ENCODE peak calls at places on chromosomes 2 and 18, in six cellular contexts. Z is K562, A is HCT116, Q is H1, U is SK-N-SH, Y is HepG2. P is an unnamed sample.

GRCh38 chr2:67322361-67323001 is 74.7 kb upstream of the ETAA1 start:
- DNase-seq in A (peak), U (peak), Z (no peak), Y (peak), Q (no peak), P (peak)

GRCh38 chr2:240925576-240926515 is 19.7 kb downstream of the CROCC2 start:
- DNase-seq in U (peak), Z (no peak), Q (no peak), Y (no peak), A (no peak), P (no peak)

GRCh38 chr18:51890762-51891161 is 449.2 kb upstream of the DCC start:
- DNase-seq in A (no peak), Z (no peak), Q (no peak), U (no peak), Y (no peak), P (no peak)

GRCh38 chr2:73185965-73186364 is 16.4 kb upstream of the NOTO start:
- DNase-seq in U (no peak), A (no peak), Y (no peak), Z (no peak), Q (no peak), P (no peak)

GRCh38 chr2:72927066-72927465 is 9.7 kb downstream of the EMX1 start:
- DNase-seq in Q (no peak), U (no peak), Y (no peak), A (no peak), Z (no peak), P (no peak)

GRCh38 chr2:12006841-12007240 is 260.4 kb downstream of the LPIN1 start:
- DNase-seq in Q (peak), U (no peak), Z (no peak), A (no peak), Y (no peak), P (peak)

GRCh38 chr2:70777450-70777849 is 9.4 kb upstream of the ADD2 start:
- DNase-seq in Y (no peak), Q (no peak), A (no peak), U (no peak), Z (no peak), P (no peak)

GRCh38 chr2:130972410-130972809 is 120.8 kb downstream of the FAM168B start:
- DNase-seq in U (no peak), Y (no peak), A (peak), Z (no peak), Q (no peak), P (no peak)

GRCh38 chr18:44793186-44793585 is 112.5 kb downstream of the SETBP1 start:
- DNase-seq in U (no peak), Y (no peak), Q (no peak), Z (no peak), A (no peak), P (no peak)

GRCh38 chr2:57450170-57450569 is 596.4 kb upstream of the VRK2 start:
- DNase-seq in Z (no peak), Y (no peak), Q (no peak), U (no peak), A (no peak), P (no peak)

GRCh38 chr2:104078431-104079157 is 775.3 kb upstream of the POU3F3 start:
- DNase-seq in A (no peak), Y (no peak), U (no peak), Z (no peak), Q (no peak), P (peak)

GRCh38 chr2:200585730-200586643 is at the start of gene AOX1:
- DNase-seq in Y (peak), U (peak), Z (no peak), A (no peak), Q (peak), P (peak)

GRCh38 chr2:160087854-160088745 is 25.7 kb upstream of the PLA2R1 start:
- DNase-seq in Z (peak), A (no peak), Q (no peak), U (no peak), Y (peak), P (peak)

GRCh38 chr2:77018219-77018618 is 504.0 kb downstream of the LRRTM4 start:
- DNase-seq in Y (peak), A (no peak), Z (no peak), U (no peak), Q (no peak), P (peak)

GRCh38 chr2:159091381-159091780 is 122.9 kb downstream of the TANC1 start:
- DNase-seq in U (no peak), Z (no peak), A (no peak), Q (no peak), Y (no peak), P (no peak)

GRCh38 chr2:20609349-20609994 is 41.4 kb downstream of the HS1BP3 start:
- DNase-seq in Z (no peak), A (no peak), Q (no peak), U (no peak), Y (peak), P (no peak)

GRCh38 chr2:20612835-20613341 is 38.0 kb downstream of the HS1BP3 start:
- DNase-seq in Z (no peak), U (no peak), A (no peak), Y (no peak), Q (no peak), P (no peak)

GRCh38 chr2:20609995-20610357 is 40.9 kb downstream of the HS1BP3 start:
- DNase-seq in Y (peak), A (no peak), Q (no peak), U (no peak), Z (no peak), P (no peak)

GRCh38 chr2:20611844-20612356 is 39.0 kb downstream of the HS1BP3 start:
- DNase-seq in Z (no peak), U (no peak), A (no peak), Q (no peak), Y (no peak), P (no peak)

DNA sequence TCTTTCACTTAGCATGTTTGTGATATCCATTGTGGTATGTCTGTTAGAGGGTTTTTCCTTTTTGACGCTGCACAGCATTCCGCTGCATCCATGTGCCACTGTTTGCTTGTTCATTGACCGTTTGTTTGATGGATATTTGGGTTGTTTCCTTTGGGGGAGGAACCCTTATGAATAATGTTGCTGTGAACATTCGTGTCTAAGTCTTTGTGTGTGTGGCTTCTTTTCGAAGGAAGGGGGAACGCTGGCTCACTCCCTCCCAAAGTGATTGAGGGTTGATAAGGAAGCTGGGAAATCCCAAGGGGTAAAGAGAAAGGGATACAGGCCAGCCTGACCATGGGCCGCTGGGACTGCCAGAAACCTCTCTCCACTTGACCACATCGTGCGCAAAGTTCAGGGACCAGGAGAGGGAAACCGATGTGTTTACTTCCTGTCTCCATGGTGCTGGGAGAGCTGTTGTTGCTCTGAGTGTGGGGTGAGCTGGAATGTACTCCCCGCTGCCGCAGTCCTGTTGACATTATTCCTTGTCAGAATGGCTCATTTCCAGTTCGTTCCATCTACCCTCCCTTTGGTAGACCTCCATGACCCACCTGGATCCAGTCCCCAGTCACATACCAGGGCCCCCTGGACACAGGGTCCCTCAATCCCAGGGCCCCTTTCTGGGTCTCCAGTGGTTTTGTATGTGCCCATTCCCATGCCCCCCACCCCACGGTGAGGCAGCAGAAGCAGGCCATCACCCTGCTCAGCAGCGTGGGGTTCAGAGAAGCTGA is 39.6 kb downstream of the HS1BP3 start:
- DNase-seq in Z (peak), Q (no peak), A (no peak), Y (peak), U (no peak), P (peak)
- TF ChIP-seq POLR2AphosphoS5 in Z (no peak), Q (no peak), A (no peak), Y (peak), U (no peak), P (no peak)

GRCh38 chr2:98637401-98638144 is 29.2 kb downstream of the UNC50 start:
- DNase-seq in Q (no peak), U (no peak), Z (no peak), Y (no peak), A (no peak), P (no peak)

GRCh38 chr2:98632351-98632750 is 24.0 kb downstream of the UNC50 start:
- DNase-seq in Z (no peak), Y (no peak), Q (no peak), U (no peak), A (no peak), P (no peak)

DNA sequence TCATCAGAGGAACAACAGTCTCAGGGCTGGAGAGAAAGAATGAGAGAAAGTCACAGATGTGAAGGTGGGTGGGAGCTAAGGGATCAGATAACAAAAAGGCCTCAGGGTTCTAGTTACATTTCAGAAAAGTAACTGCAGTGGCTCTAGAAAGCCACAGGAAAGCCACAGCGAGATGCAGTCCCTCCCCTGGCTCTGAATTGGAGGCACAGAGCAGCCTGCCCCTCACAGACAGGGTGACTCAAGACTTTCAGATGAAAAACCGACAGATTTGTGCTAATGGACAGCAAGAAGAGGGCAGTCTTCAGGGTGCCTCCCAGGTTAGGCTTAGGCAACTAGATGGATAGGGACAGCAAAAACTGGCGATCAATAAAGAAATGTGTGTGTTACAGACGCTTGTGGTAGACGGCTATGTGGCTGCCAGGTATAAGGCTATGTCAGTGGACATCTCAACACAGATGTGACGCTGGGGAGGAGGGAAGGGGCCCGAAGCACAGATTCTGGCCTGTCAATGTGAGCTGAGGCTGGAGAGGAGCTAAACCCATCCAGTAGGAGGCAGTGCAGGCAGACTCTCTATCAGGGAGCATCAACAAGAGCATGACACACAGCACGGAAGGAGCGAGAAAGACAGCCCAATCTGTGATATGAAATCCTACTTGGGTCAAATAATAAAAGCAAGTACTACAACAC is 26.2 kb downstream of the UNC50 start:
- DNase-seq in U (peak), Y (peak), Z (peak), A (peak), Q (peak), P (peak)
- H3K4me2 ChIP-seq in U (no peak), Y (no peak), Z (no peak), A (no peak), Q (no peak), P (no peak)

GRCh38 chr2:27955762-27956161 is 65.2 kb downstream of the BABAM2 start:
- DNase-seq in Y (no peak), Q (no peak), Z (no peak), U (no peak), A (no peak), P (no peak)

GRCh38 chr2:27954261-27954673 is 63.7 kb downstream of the BABAM2 start:
- DNase-seq in Z (no peak), A (no peak), Q (no peak), U (no peak), Y (no peak), P (no peak)

GRCh38 chr2:27956895-27957294 is 66.4 kb downstream of the BABAM2 start:
- DNase-seq in Y (no peak), Q (no peak), U (no peak), A (no peak), Z (no peak), P (no peak)

GRCh38 chr2:27953077-27953476 is 62.5 kb downstream of the BABAM2 start:
- DNase-seq in Z (no peak), U (no peak), Q (no peak), A (no peak), Y (peak), P (no peak)

DNA sequence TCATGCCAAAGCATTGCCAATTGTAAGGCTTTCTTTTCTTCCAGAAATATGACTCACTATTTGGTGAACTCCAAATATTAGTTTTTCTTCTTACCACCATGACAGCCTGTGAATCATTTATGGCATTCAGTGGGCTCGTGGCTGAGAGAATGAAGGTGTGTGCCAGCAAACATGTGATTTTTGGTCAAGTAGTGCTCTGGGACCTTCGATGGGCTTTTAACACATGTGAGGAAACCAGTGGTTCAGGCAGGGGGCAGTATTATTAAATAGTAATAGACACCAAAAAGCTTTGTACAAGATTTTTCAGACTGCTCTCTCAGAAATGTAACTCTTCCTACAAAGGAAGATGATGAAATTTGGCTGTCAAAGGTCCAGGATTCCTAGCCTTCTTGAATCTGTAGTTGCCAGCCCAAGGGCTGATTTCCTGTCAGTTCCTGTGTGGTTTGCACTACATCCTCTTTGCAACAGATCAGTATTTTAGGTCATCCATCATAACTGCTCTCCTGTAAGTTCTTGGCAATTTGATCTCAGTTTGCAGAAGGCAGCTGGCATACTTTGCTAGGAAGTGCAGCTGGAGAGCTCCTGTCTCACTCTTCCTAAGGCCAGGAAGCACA is 64.3 kb downstream of the BABAM2 start:
- DNase-seq in Q (no peak), A (no peak), Y (peak), Z (no peak), U (no peak), P (no peak)
- TF ChIP-seq POLR2AphosphoS5 in Q (no peak), A (no peak), Y (no peak), Z (no peak), U (peak), P (no peak)

GRCh38 chr2:176121377-176122111 is 975 bp upstream of the HOXD9 start:
- DNase-seq in U (peak), A (no peak), Z (no peak), Y (no peak), Q (no peak), P (no peak)

GRCh38 chr2:176120369-176121307 is 1.9 kb upstream of the HOXD9 start:
- DNase-seq in Y (no peak), Q (no peak), U (no peak), Z (no peak), A (no peak), P (no peak)

GRCh38 chr2:176123483-176123843 is 944 bp downstream of the HOXD9 start:
- DNase-seq in A (no peak), U (no peak), Q (no peak), Y (no peak), Z (no peak), P (no peak)

GRCh38 chr2:176122633-176123482 is at the start of gene HOXD9:
- DNase-seq in U (peak), A (no peak), Y (no peak), Z (no peak), Q (no peak), P (no peak)

GRCh38 chr2:176122266-176122632 is 270 bp upstream of the HOXD9 start:
- DNase-seq in A (no peak), Y (no peak), U (peak), Q (no peak), Z (no peak), P (no peak)
- H3K4me2 ChIP-seq in A (no peak), Y (no peak), U (peak), Q (peak), Z (no peak), P (peak)

GRCh38 chr2:231765496-231765929 is 15.6 kb downstream of the PDE6D start:
- DNase-seq in A (no peak), U (no peak), Y (no peak), Q (no peak), Z (no peak), P (no peak)
- TF ChIP-seq POLR2AphosphoS5 in A (no peak), U (no peak), Y (no peak), Q (no peak), Z (no peak), P (no peak)

DNA sequence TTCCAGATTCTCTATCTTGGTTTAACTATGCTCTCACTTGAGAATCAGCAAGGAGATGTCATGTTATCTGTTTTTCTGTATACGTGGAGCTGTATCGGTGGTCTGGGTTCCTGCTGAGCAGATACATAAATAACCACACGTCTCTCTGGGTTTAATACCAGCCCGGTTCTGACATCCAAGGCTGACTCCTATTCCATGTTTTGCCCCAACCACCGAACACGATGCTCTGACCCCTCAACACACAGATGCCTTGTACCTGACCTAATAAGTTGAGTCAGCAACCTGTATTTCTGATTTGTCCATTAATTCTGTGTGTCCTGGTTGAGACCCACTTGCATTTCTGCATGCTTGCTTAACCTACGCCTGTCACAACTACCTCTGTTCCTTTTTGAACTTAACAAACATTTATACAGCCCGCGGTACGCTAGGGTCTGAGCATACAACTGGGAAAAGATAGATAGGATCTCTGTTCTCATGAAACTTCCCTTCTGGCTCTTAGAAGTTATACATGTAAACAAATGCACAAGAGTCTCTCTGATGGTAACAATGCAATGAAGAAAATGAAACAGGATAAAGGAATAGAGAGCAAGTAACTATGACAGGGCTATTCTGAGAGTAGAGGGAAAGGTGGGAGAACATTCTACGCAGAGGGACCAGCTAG is 480.4 kb downstream of the PARD3B start:
- DNase-seq in Y (peak), Q (no peak), U (no peak), A (no peak), Z (no peak), P (no peak)
- H3K4me2 ChIP-seq in Y (no peak), Q (no peak), U (peak), A (no peak), Z (peak), P (no peak)

DNA sequence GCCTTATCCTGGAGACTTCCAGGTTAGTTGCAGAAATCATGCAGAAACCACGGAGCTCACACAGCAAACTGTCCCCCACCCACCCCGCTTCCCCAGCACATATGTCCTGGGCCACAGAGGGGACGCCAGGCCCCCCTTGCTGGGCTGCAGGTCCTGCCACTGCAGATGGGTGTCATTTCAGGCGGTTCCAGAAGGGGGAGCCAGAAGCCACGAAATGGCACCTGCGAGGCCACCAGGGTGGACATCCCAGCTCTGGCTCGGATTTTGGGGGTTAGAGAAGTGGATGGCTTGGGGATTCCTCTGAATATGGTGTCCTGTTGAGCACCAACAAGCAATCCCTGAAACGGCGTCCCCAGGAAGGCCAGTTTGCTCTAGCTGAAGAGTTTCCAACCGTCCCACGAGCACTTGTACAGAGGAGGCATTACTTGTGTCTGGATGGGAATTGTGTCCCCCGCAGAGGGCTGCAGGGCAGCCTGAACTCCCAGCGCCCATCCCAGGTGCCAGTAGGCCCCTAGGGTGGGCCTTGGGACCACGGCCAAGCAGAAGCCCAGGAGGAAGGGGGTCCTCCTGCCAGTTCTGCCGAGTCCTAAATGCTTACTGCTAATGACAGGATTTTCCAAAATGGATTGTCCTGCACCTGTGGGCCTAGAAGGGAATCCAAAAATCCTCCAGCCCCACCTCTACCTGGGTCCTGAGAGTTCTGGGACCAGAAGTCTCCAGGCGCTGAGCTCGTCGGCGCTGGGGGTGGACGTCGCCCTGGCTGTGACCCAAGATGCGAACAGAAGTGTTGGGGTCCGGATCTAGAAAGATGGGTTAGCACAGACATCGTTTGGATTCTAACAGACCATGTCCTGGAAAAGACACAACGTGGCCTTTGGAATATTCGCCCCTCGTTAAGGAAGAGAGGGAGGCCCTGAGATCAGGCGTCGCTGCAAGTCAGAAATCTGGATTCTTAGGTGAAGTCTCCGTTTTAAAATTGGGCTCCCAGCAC is 14.6 kb upstream of the NFATC1 start:
- DNase-seq in Z (peak), Q (no peak), Y (peak), U (peak), A (no peak), P (peak)
- TF ChIP-seq POLR2AphosphoS5 in Z (no peak), Q (no peak), Y (no peak), U (peak), A (no peak), P (no peak)